ENCODE peak calls at places on chromosomes 7 and 10, in ten cellular contexts. U is aorta; I is Calu3; W is substantia nigra; D is GM19239; F is activated T-cell treated with anti-CD3 and anti-CD28 coated beads, Interleukin-2, amount 50 U/mL, for 72 hours; L is HS-5; C is AG09319; K is hypothalamus; X is BJ. J is an unnamed sample.

GRCh38 chr10:117348236-117348635 is 27.0 kb downstream of the PDZD8 start:
- DNase-seq in U (no peak), I (no peak), W (no peak), D (no peak), F (no peak), L (no peak), C (no peak), K (no peak), X (no peak), J (no peak)

GRCh38 chr7:106840342-106840741 is 24.7 kb upstream of the PIK3CG start:
- DNase-seq in U (no peak), I (no peak), W (no peak), D (no peak), F (no peak), L (peak), C (peak), K (no peak), X (peak), J (peak)

GRCh38 chr10:123252779-123253178 is 98.6 kb downstream of the BUB3 start:
- DNase-seq in U (no peak), I (no peak), W (no peak), D (no peak), F (no peak), L (no peak), C (no peak), K (no peak), X (no peak), J (no peak)

GRCh38 chr7:47401571-47402570 is 180.0 kb downstream of the TNS3 start:
- DNase-seq in U (peak), I (no peak), W (no peak), D (no peak), F (no peak), L (no peak), C (no peak), K (no peak), X (no peak), J (no peak)

GRCh38 chr10:14244801-14245211 is 85.9 kb downstream of the FRMD4A start:
- DNase-seq in U (no peak), I (no peak), W (no peak), D (no peak), F (no peak), L (peak), C (no peak), K (no peak), X (peak), J (no peak)

GRCh38 chr10:91556691-91557529 is 76.0 kb downstream of the PPP1R3C start:
- DNase-seq in U (no peak), I (peak), W (no peak), D (no peak), F (no peak), L (no peak), C (no peak), K (no peak), X (no peak), J (no peak)

GRCh38 chr7:47518827-47519226 is 63.1 kb downstream of the TNS3 start:
- DNase-seq in U (no peak), I (no peak), W (no peak), D (no peak), F (no peak), L (no peak), C (no peak), K (no peak), X (no peak), J (no peak)

GRCh38 chr7:74514131-74514591 is 60.5 kb downstream of the GTF2IRD1 start:
- DNase-seq in U (no peak), I (no peak), W (no peak), D (no peak), F (no peak), L (no peak), C (no peak), K (no peak), X (no peak), J (peak)

GRCh38 chr7:75711634-75712494 is 26.9 kb downstream of the HIP1 start:
- DNase-seq in U (peak), I (no peak), W (no peak), D (no peak), F (no peak), L (no peak), C (no peak), K (no peak), X (no peak), J (no peak)

GRCh38 chr10:68647928-68648327 is 73.1 kb upstream of the CCAR1 start:
- DNase-seq in U (no peak), I (no peak), W (no peak), D (no peak), F (no peak), L (peak), C (peak), K (no peak), X (peak), J (no peak)

GRCh38 chr10:32957341-32958084 is 517 bp downstream of the ITGB1 start:
- DNase-seq in U (peak), I (peak), W (peak), D (no peak), F (peak), L (no peak), C (no peak), K (peak), X (no peak), J (peak)

GRCh38 chr10:122253605-122254004 is 17.5 kb upstream of the BTBD16 start:
- DNase-seq in U (no peak), I (no peak), W (no peak), D (no peak), F (no peak), L (no peak), C (no peak), K (no peak), X (no peak), J (no peak)

GRCh38 chr7:50366311-50366710 is 61.8 kb downstream of the IKZF1 start:
- DNase-seq in U (no peak), I (no peak), W (no peak), D (no peak), F (no peak), L (no peak), C (no peak), K (no peak), X (no peak), J (no peak)

GRCh38 chr10:1201010-1201807 is 145.0 kb downstream of the WDR37 start:
- DNase-seq in U (no peak), I (no peak), W (no peak), D (no peak), F (no peak), L (no peak), C (no peak), K (no peak), X (no peak), J (no peak)

GRCh38 chr10:72449842-72450495 is 95.2 kb upstream of the DNAJB12 start:
- DNase-seq in U (no peak), I (peak), W (no peak), D (no peak), F (no peak), L (no peak), C (no peak), K (no peak), X (no peak), J (no peak)

GRCh38 chr7:150665075-150665794 is 20.3 kb upstream of the GIMAP2 start:
- DNase-seq in U (no peak), I (no peak), W (no peak), D (no peak), F (peak), L (no peak), C (no peak), K (no peak), X (no peak), J (no peak)

GRCh38 chr10:71465576-71466252 is 69.0 kb downstream of the CDH23 start:
- DNase-seq in U (no peak), I (no peak), W (no peak), D (no peak), F (no peak), L (no peak), C (no peak), K (no peak), X (no peak), J (no peak)

GRCh38 chr7:124033093-124033806 is 383 bp upstream of the TMEM229A start:
- DNase-seq in U (peak), I (peak), W (peak), D (peak), F (peak), L (no peak), C (no peak), K (peak), X (no peak), J (peak)

GRCh38 chr10:48905311-48905710 is 34.3 kb downstream of the LRRC18 start:
- DNase-seq in U (no peak), I (no peak), W (no peak), D (no peak), F (no peak), L (no peak), C (no peak), K (no peak), X (no peak), J (no peak)

GRCh38 chr7:44696728-44697127 is 51.9 kb upstream of the ZMIZ2 start:
- DNase-seq in U (no peak), I (no peak), W (no peak), D (no peak), F (no peak), L (no peak), C (no peak), K (no peak), X (no peak), J (no peak)

GRCh38 chr10:133258818-133259602 is 17.7 kb downstream of the ADAM8 start:
- DNase-seq in U (peak), I (peak), W (peak), D (no peak), F (peak), L (peak), C (peak), K (peak), X (peak), J (no peak)

GRCh38 chr7:432256-432655 is 87.4 kb downstream of the PDGFA start:
- DNase-seq in U (no peak), I (no peak), W (no peak), D (no peak), F (no peak), L (no peak), C (no peak), K (no peak), X (no peak), J (no peak)

GRCh38 chr7:28407643-28408042 is 4.7 kb upstream of the CREB5 start:
- DNase-seq in U (no peak), I (peak), W (no peak), D (no peak), F (no peak), L (no peak), C (peak), K (no peak), X (no peak), J (no peak)

GRCh38 chr7:3995187-3995586 is 686.9 kb upstream of the FOXK1 start:
- DNase-seq in U (no peak), I (peak), W (no peak), D (no peak), F (peak), L (no peak), C (no peak), K (no peak), X (no peak), J (no peak)

GRCh38 chr7:96183163-96183562 is 138.7 kb downstream of the SLC25A13 start:
- DNase-seq in U (no peak), I (no peak), W (no peak), D (no peak), F (no peak), L (no peak), C (no peak), K (no peak), X (no peak), J (peak)

GRCh38 chr10:29970576-29970975 is 88.8 kb downstream of the JCAD start:
- DNase-seq in U (no peak), I (no peak), W (no peak), D (no peak), F (no peak), L (no peak), C (no peak), K (no peak), X (no peak), J (no peak)

GRCh38 chr7:120586561-120586960 is 271.4 kb downstream of the TSPAN12 start:
- DNase-seq in U (no peak), I (no peak), W (no peak), D (no peak), F (no peak), L (no peak), C (no peak), K (no peak), X (no peak), J (no peak)

GRCh38 chr7:30996261-30996660 is 32.5 kb downstream of the GHRHR start:
- DNase-seq in U (no peak), I (no peak), W (no peak), D (no peak), F (no peak), L (no peak), C (no peak), K (no peak), X (no peak), J (no peak)

GRCh38 chr10:118565301-118566075 is 30.0 kb downstream of the PRLHR start:
- DNase-seq in U (no peak), I (no peak), W (no peak), D (no peak), F (no peak), L (no peak), C (no peak), K (no peak), X (no peak), J (no peak)

GRCh38 chr10:127979017-127979416 is 72.1 kb downstream of the PTPRE start:
- DNase-seq in U (no peak), I (no peak), W (no peak), D (no peak), F (no peak), L (no peak), C (no peak), K (no peak), X (no peak), J (no peak)

GRCh38 chr10:123485577-123485976 is 180.6 kb upstream of the GPR26 start:
- DNase-seq in U (no peak), I (no peak), W (no peak), D (no peak), F (no peak), L (no peak), C (no peak), K (no peak), X (no peak), J (peak)

GRCh38 chr7:138755831-138756590 is 41.8 kb upstream of the TMEM213 start:
- DNase-seq in U (no peak), I (peak), W (no peak), D (no peak), F (no peak), L (no peak), C (no peak), K (no peak), X (no peak), J (no peak)

GRCh38 chr7:87217983-87218653 is 1.4 kb downstream of the TMEM243 start:
- DNase-seq in U (no peak), I (no peak), W (no peak), D (no peak), F (no peak), L (no peak), C (no peak), K (no peak), X (no peak), J (no peak)

J was measured in NCI-H526.